ENCODE peak calls at places on chromosomes 11 and 22, in ten cellular contexts. I is activated naive CD8-positive, alpha-beta T cell treated with anti-CD3 and anti-CD28 coated beads for 36 hours; P is nephron progenitor cell; B is prostate gland; Y is activated CD8-positive, alpha-beta T cell treated with anti-CD3 and anti-CD28 coated beads for 36 hours; J is bronchial epithelial cell; R is effector memory CD4-positive, alpha-beta T cell; N is MV-4-11; F is activated CD8-positive, alpha-beta memory T cell treated with anti-CD3 and anti-CD28 coated beads, Interleukin-2, amount 50 U/mL, for 4 hours; S is IMR-90. D is an unnamed sample.

GRCh38 chr22:21972293-21972779 is 10.3 kb downstream of the TOP3B start:
- DNase-seq in I (peak; percentile 55), P (peak; percentile 75), B (no peak), Y (peak; percentile 70), J (peak; percentile 15), R (peak; percentile 18), N (peak; percentile 14), F (peak; percentile 60), S (peak; percentile 23), D (peak; percentile 10)

GRCh38 chr11:15865212-15865987 is 490.9 kb downstream of the SOX6 start:
- DNase-seq in I (no peak), P (no peak), B (no peak), Y (no peak), J (peak; percentile 88), R (no peak), N (no peak), F (no peak), S (no peak), D (no peak)

GRCh38 chr11:66124564-66124963 is 54.5 kb downstream of the PACS1 start:
- DNase-seq in I (no peak), P (no peak), B (no peak), Y (no peak), J (peak; percentile 88), R (no peak), N (no peak), F (no peak), S (peak; percentile 83), D (peak; percentile 68)

GRCh38 chr11:65851083-65851579 is 6.8 kb downstream of the CFL1 start:
- DNase-seq in I (no peak), P (no peak), B (no peak), Y (peak; percentile 44), J (no peak), R (no peak), N (peak; percentile 38), F (no peak), S (no peak), D (peak; percentile 34)

GRCh38 chr11:116861539-116861938 is 24.1 kb upstream of the APOA1 start:
- DNase-seq in I (no peak), P (no peak), B (no peak), Y (no peak), J (peak; percentile 87), R (no peak), N (no peak), F (no peak), S (peak; percentile 83), D (peak; percentile 60)

GRCh38 chr11:9367551-9367950 is 16.9 kb upstream of the IPO7 start:
- DNase-seq in I (no peak), P (no peak), B (no peak), Y (no peak), J (no peak), R (no peak), N (no peak), F (no peak), S (no peak), D (no peak)

GRCh38 chr11:102666331-102666957 is 39.1 kb downstream of the MMP27 start:
- DNase-seq in I (peak; percentile 4), P (peak; percentile 19), B (peak; percentile 36), Y (peak; percentile 23), J (peak; percentile 48), R (no peak), N (peak; percentile 51), F (no peak), S (peak; percentile 60), D (peak; percentile 54)

GRCh38 chr11:106585061-106585460 is 433.2 kb downstream of the GUCY1A2 start:
- DNase-seq in I (no peak), P (no peak), B (no peak), Y (no peak), J (peak; percentile 32), R (no peak), N (no peak), F (no peak), S (peak; percentile 51), D (peak; percentile 55)

GRCh38 chr11:70167120-70167519 is 36.0 kb upstream of the FADD start:
- DNase-seq in I (no peak), P (no peak), B (no peak), Y (no peak), J (no peak), R (no peak), N (no peak), F (no peak), S (no peak), D (no peak)

GRCh38 chr22:17552737-17553136 is 10.6 kb upstream of the SLC25A18 start:
- DNase-seq in I (no peak), P (no peak), B (no peak), Y (no peak), J (no peak), R (no peak), N (no peak), F (no peak), S (no peak), D (no peak)

GRCh38 chr11:30326911-30327310 is 4.0 kb downstream of the ARL14EP start:
- DNase-seq in I (no peak), P (no peak), B (no peak), Y (no peak), J (no peak), R (no peak), N (no peak), F (no peak), S (no peak), D (no peak)

GRCh38 chr22:37973271-37974170 is 10.8 kb downstream of the SOX10 start:
- DNase-seq in I (no peak), P (no peak), B (no peak), Y (no peak), J (no peak), R (no peak), N (no peak), F (no peak), S (no peak), D (no peak)

GRCh38 chr22:25153961-25154685 is 45.5 kb upstream of the CRYBB3 start:
- DNase-seq in I (no peak), P (no peak), B (peak; percentile 98), Y (no peak), J (peak; percentile 88), R (no peak), N (no peak), F (no peak), S (no peak), D (no peak)

GRCh38 chr11:47656284-47656915 is 14.0 kb upstream of the MTCH2 start:
- DNase-seq in I (no peak), P (no peak), B (no peak), Y (no peak), J (no peak), R (no peak), N (no peak), F (no peak), S (no peak), D (no peak)

GRCh38 chr22:19793161-19793560 is 32.6 kb downstream of the TBX1 start:
- DNase-seq in I (no peak), P (no peak), B (no peak), Y (no peak), J (no peak), R (no peak), N (no peak), F (no peak), S (no peak), D (no peak)

GRCh38 chr11:35943761-35944502 is at the start of gene LDLRAD3:
- DNase-seq in I (peak; percentile 56), P (peak; percentile 88), B (peak; percentile 75), Y (peak; percentile 50), J (peak; percentile 48), R (no peak), N (peak; percentile 43), F (peak; percentile 27), S (peak; percentile 82), D (peak; percentile 88)

GRCh38 chr11:123588117-123588815 is 66.2 kb downstream of the SCN3B start:
- DNase-seq in I (no peak), P (no peak), B (no peak), Y (no peak), J (no peak), R (no peak), N (no peak), F (no peak), S (no peak), D (no peak)

GRCh38 chr11:8338138-8338537 is 74.5 kb upstream of the LMO1 start:
- DNase-seq in I (peak; percentile 22), P (peak; percentile 74), B (peak; percentile 20), Y (peak; percentile 52), J (no peak), R (no peak), N (no peak), F (no peak), S (peak; percentile 12), D (peak; percentile 28)

GRCh38 chr11:87804176-87804575 is 371.1 kb downstream of the RAB38 start:
- DNase-seq in I (no peak), P (no peak), B (no peak), Y (no peak), J (no peak), R (no peak), N (no peak), F (no peak), S (no peak), D (no peak)

GRCh38 chr11:125263268-125263790 is 98.8 kb downstream of the PKNOX2 start:
- DNase-seq in I (no peak), P (peak; percentile 82), B (no peak), Y (no peak), J (no peak), R (no peak), N (no peak), F (no peak), S (peak; percentile 100), D (peak; percentile 100)

GRCh38 chr22:38172016-38172431 is 9.6 kb downstream of the PLA2G6 start:
- DNase-seq in I (no peak), P (no peak), B (no peak), Y (no peak), J (peak; percentile 98), R (no peak), N (no peak), F (no peak), S (peak; percentile 51), D (no peak)

GRCh38 chr22:40044870-40045834 is 50.4 kb downstream of the FAM83F start:
- DNase-seq in I (peak; percentile 89), P (peak; percentile 75), B (no peak), Y (peak; percentile 87), J (no peak), R (peak; percentile 67), N (no peak), F (peak; percentile 73), S (peak; percentile 15), D (no peak)

GRCh38 chr11:57800444-57801184 is 39.0 kb downstream of the CTNND1 start:
- DNase-seq in I (no peak), P (peak; percentile 11), B (peak; percentile 78), Y (peak; percentile 6), J (peak; percentile 98), R (no peak), N (peak; percentile 75), F (no peak), S (peak; percentile 74), D (peak; percentile 73)

GRCh38 chr11:90250970-90251369 is 28.1 kb upstream of the CHORDC1 start:
- DNase-seq in I (peak; percentile 6), P (no peak), B (no peak), Y (peak; percentile 28), J (no peak), R (no peak), N (peak; percentile 73), F (no peak), S (no peak), D (no peak)

GRCh38 chr22:23522642-23523251 is 57.3 kb downstream of the IGLL1 start:
- DNase-seq in I (no peak), P (peak; percentile 62), B (no peak), Y (no peak), J (no peak), R (no peak), N (no peak), F (no peak), S (no peak), D (no peak)

GRCh38 chr11:1839204-1839923 is 583 bp downstream of the TNNI2 start:
- DNase-seq in I (no peak), P (no peak), B (no peak), Y (no peak), J (no peak), R (no peak), N (no peak), F (no peak), S (no peak), D (no peak)

GRCh38 chr22:23538502-23538860 is 41.6 kb downstream of the IGLL1 start:
- DNase-seq in I (no peak), P (no peak), B (no peak), Y (no peak), J (no peak), R (no peak), N (no peak), F (peak; percentile 1), S (no peak), D (no peak)

GRCh38 chr11:63608353-63609345 is 5.6 kb downstream of the PLAAT3 start:
- DNase-seq in I (peak; percentile 22), P (no peak), B (no peak), Y (peak; percentile 15), J (peak; percentile 22), R (no peak), N (no peak), F (no peak), S (peak; percentile 66), D (peak; percentile 16)

D was measured in HCEC 1CT.